ENCODE peak calls at places on chromosomes 3 and 15, in five cellular contexts. One of them, this sample, is unnamed.

GRCh38 chr3:49900491-49901153 is 3.1 kb downstream of the MST1R start:
- DNase-seq in GM12878: no peak
- DNase-seq in K562: no peak
- DNase-seq in HCT116: peak
- DNase-seq in NT2/D1: no peak
- DNase-seq in this sample: no peak

GRCh38 chr3:12588039-12588673 is 31.3 kb downstream of the MKRN2 start:
- DNase-seq in GM12878: no peak
- DNase-seq in NT2/D1: no peak
- DNase-seq in K562: no peak
- DNase-seq in HCT116: no peak
- DNase-seq in this sample: no peak

GRCh38 chr3:74426571-74426970 is 187.9 kb downstream of the CNTN3 start:
- DNase-seq in NT2/D1: no peak
- DNase-seq in K562: no peak
- DNase-seq in GM12878: no peak
- DNase-seq in HCT116: no peak
- DNase-seq in this sample: no peak

GRCh38 chr3:49238274-49239127 is 38.5 kb downstream of the C3orf62 start:
- DNase-seq in NT2/D1: no peak
- DNase-seq in HCT116: no peak
- DNase-seq in GM12878: peak
- DNase-seq in K562: peak
- DNase-seq in this sample: no peak

GRCh38 chr3:2154596-2154995 is 55.9 kb downstream of the CNTN4 start:
- DNase-seq in GM12878: no peak
- DNase-seq in K562: no peak
- DNase-seq in NT2/D1: no peak
- DNase-seq in HCT116: no peak
- DNase-seq in this sample: no peak

GRCh38 chr3:133694288-133695268 is 32.8 kb upstream of the TOPBP1 start:
- DNase-seq in HCT116: no peak
- DNase-seq in GM12878: no peak
- DNase-seq in NT2/D1: no peak
- DNase-seq in K562: no peak
- DNase-seq in this sample: no peak

GRCh38 chr3:147113293-147114045 is 292.9 kb downstream of the ZIC4 start:
- DNase-seq in GM12878: no peak
- DNase-seq in HCT116: no peak
- DNase-seq in NT2/D1: no peak
- DNase-seq in K562: no peak
- DNase-seq in this sample: no peak

GRCh38 chr15:68271854-68272471 is 5.6 kb upstream of the FEM1B start:
- DNase-seq in NT2/D1: no peak
- DNase-seq in GM12878: no peak
- DNase-seq in K562: no peak
- DNase-seq in HCT116: peak
- DNase-seq in this sample: no peak

GRCh38 chr3:13520326-13520880 is 28.5 kb upstream of the FBLN2 start:
- DNase-seq in HCT116: no peak
- DNase-seq in K562: no peak
- DNase-seq in GM12878: no peak
- DNase-seq in NT2/D1: no peak
- DNase-seq in this sample: no peak

GRCh38 chr3:127585163-127585812 is 5.2 kb downstream of the TPRA1 start:
- DNase-seq in NT2/D1: no peak
- DNase-seq in K562: no peak
- DNase-seq in GM12878: no peak
- DNase-seq in HCT116: no peak
- DNase-seq in this sample: no peak

GRCh38 chr3:9216736-9217135 is 32.7 kb downstream of the SRGAP3 start:
- DNase-seq in NT2/D1: no peak
- DNase-seq in K562: no peak
- DNase-seq in HCT116: no peak
- DNase-seq in GM12878: no peak
- DNase-seq in this sample: no peak

GRCh38 chr3:47512416-47513124 is 942 bp downstream of the ELP6 start:
- DNase-seq in HCT116: no peak
- DNase-seq in NT2/D1: no peak
- DNase-seq in K562: peak
- DNase-seq in GM12878: no peak
- DNase-seq in this sample: no peak

GRCh38 chr3:80688814-80689213 is 921.0 kb upstream of the ROBO1 start:
- DNase-seq in K562: peak
- DNase-seq in GM12878: no peak
- DNase-seq in HCT116: no peak
- DNase-seq in NT2/D1: peak
- DNase-seq in this sample: no peak

GRCh38 chr15:60989696-60990095 is 239.4 kb downstream of the RORA start:
- DNase-seq in K562: no peak
- DNase-seq in GM12878: no peak
- DNase-seq in NT2/D1: no peak
- DNase-seq in HCT116: no peak
- DNase-seq in this sample: no peak

GRCh38 chr3:11530153-11530721 is 113.5 kb downstream of the VGLL4 start:
- DNase-seq in HCT116: no peak
- DNase-seq in NT2/D1: no peak
- DNase-seq in GM12878: no peak
- DNase-seq in K562: no peak
- DNase-seq in this sample: no peak

GRCh38 chr3:32321095-32321835 is 70.4 kb upstream of the CMTM7 start:
- DNase-seq in HCT116: no peak
- DNase-seq in GM12878: no peak
- DNase-seq in NT2/D1: no peak
- DNase-seq in K562: no peak
- DNase-seq in this sample: no peak

GRCh38 chr3:195071011-195071728 is 199.8 kb downstream of the XXYLT1 start:
- DNase-seq in HCT116: no peak
- DNase-seq in NT2/D1: no peak
- DNase-seq in K562: no peak
- DNase-seq in GM12878: no peak
- DNase-seq in this sample: no peak

GRCh38 chr3:37558580-37558979 is 303.1 kb upstream of the CTDSPL start:
- DNase-seq in HCT116: no peak
- DNase-seq in GM12878: no peak
- DNase-seq in K562: no peak
- DNase-seq in NT2/D1: no peak
- DNase-seq in this sample: no peak

GRCh38 chr15:62888628-62889027 is 153.9 kb upstream of the TPM1 start:
- DNase-seq in NT2/D1: no peak
- DNase-seq in GM12878: no peak
- DNase-seq in K562: no peak
- DNase-seq in HCT116: no peak
- DNase-seq in this sample: no peak

GRCh38 chr15:48394172-48394571 is 62.9 kb downstream of the DUT start:
- DNase-seq in NT2/D1: no peak
- DNase-seq in GM12878: no peak
- DNase-seq in HCT116: no peak
- DNase-seq in K562: no peak
- DNase-seq in this sample: no peak

GRCh38 chr3:181756645-181757044 is 44.9 kb downstream of the SOX2 start:
- DNase-seq in GM12878: no peak
- DNase-seq in HCT116: no peak
- DNase-seq in NT2/D1: peak
- DNase-seq in K562: no peak
- DNase-seq in this sample: peak

GRCh38 chr3:108511490-108511889 is 1.1 kb upstream of the MYH15 start:
- DNase-seq in HCT116: no peak
- DNase-seq in K562: no peak
- DNase-seq in GM12878: no peak
- DNase-seq in NT2/D1: no peak
- DNase-seq in this sample: no peak

GRCh38 chr3:187763850-187764648 is 18.8 kb upstream of the BCL6 start:
- DNase-seq in GM12878: no peak
- DNase-seq in K562: no peak
- DNase-seq in NT2/D1: peak
- DNase-seq in HCT116: no peak
- DNase-seq in this sample: no peak

GRCh38 chr15:49982586-49982985 is 136.4 kb downstream of the ATP8B4 start:
- DNase-seq in NT2/D1: no peak
- DNase-seq in GM12878: no peak
- DNase-seq in HCT116: no peak
- DNase-seq in K562: no peak
- DNase-seq in this sample: no peak

GRCh38 chr3:150411106-150411460 is 3.0 kb downstream of the TSC22D2 start:
- DNase-seq in K562: no peak
- DNase-seq in HCT116: no peak
- DNase-seq in GM12878: no peak
- DNase-seq in NT2/D1: no peak
- DNase-seq in this sample: no peak

GRCh38 chr3:150411971-150412370 is 3.9 kb downstream of the TSC22D2 start:
- DNase-seq in NT2/D1: no peak
- DNase-seq in GM12878: no peak
- DNase-seq in K562: no peak
- DNase-seq in HCT116: no peak
- DNase-seq in this sample: no peak

GRCh38 chr3:150412599-150413069 is 4.5 kb downstream of the TSC22D2 start:
- DNase-seq in GM12878: no peak
- DNase-seq in HCT116: no peak
- DNase-seq in NT2/D1: no peak
- DNase-seq in K562: peak
- DNase-seq in this sample: no peak

GRCh38 chr3:150414989-150415388 is 6.9 kb downstream of the TSC22D2 start:
- DNase-seq in K562: no peak
- DNase-seq in GM12878: no peak
- DNase-seq in HCT116: no peak
- DNase-seq in NT2/D1: no peak
- DNase-seq in this sample: no peak

DNA sequence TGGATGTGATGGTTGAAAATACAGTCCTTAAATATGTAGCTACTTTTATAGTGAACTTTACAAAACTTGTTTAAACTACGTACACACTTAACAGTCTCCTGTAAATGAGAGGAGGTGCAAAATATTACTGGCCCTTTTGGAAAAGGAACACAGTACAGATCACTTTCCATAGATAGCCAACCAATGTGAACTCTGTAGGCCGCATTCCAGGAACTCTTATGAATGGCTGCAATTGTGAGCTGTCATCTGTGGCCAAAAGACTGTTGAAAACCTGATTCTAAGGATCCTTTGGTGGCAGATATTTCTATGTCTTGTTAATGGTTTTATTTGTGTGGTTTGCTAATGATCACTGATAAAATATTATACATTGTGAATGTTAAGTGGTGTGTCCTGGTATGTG is 6.2 kb downstream of the TSC22D2 start:
- DNase-seq in NT2/D1: no peak
- DNase-seq in GM12878: no peak
- DNase-seq in HCT116: no peak
- DNase-seq in K562: peak
- DNase-seq in this sample: no peak
- TF ChIP-seq ZNF274 in NT2/D1: no peak
- TF ChIP-seq ZNF274 in GM12878: no peak
- TF ChIP-seq ZNF274 in HCT116: no peak
- TF ChIP-seq ZNF274 in K562: no peak
- TF ChIP-seq ZNF274 in this sample: no peak

DNA sequence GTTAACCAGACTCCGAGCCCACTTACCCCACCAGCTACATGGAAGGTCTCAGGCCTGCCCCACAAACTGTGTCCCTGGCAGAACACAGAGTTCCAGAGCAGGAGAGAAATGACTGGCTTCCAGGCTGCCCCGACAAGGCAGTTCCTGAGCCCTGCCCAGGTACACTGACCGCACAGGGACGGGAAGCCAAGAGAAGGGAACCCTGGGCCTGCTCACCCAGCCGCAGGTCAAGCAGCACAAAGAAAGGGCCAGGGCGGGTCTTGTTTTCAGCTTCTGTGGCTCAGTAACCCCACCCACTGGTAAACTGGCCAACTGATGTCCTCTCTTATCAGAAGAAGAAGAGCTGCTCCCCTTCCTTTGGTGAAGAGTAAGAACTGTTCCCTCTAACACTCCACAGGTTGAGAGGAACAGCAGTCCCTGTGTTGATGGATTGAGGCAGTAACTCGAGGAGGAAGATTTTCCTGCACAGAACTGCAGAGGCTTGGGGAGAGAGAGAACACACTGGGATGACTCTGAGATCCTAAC is 68.4 kb downstream of the CRTC3 start:
- DNase-seq in K562: peak
- DNase-seq in NT2/D1: no peak
- DNase-seq in HCT116: no peak
- DNase-seq in GM12878: peak
- DNase-seq in this sample: no peak
- TF ChIP-seq ZNF274 in K562: no peak
- TF ChIP-seq ZNF274 in NT2/D1: no peak
- TF ChIP-seq ZNF274 in HCT116: no peak
- TF ChIP-seq ZNF274 in GM12878: no peak
- TF ChIP-seq ZNF274 in this sample: no peak

GRCh38 chr3:71549948-71550347 is 33.6 kb downstream of the FOXP1 start:
- DNase-seq in K562: no peak
- DNase-seq in HCT116: no peak
- DNase-seq in NT2/D1: no peak
- DNase-seq in GM12878: no peak
- DNase-seq in this sample: no peak

GRCh38 chr3:71548995-71549394 is 34.5 kb downstream of the FOXP1 start:
- DNase-seq in HCT116: no peak
- DNase-seq in K562: no peak
- DNase-seq in NT2/D1: no peak
- DNase-seq in GM12878: no peak
- DNase-seq in this sample: no peak

GRCh38 chr3:71554649-71555048 is 28.9 kb downstream of the FOXP1 start:
- DNase-seq in NT2/D1: no peak
- DNase-seq in HCT116: no peak
- DNase-seq in GM12878: no peak
- DNase-seq in K562: no peak
- DNase-seq in this sample: no peak

GRCh38 chr3:71547254-71548198 is 36.0 kb downstream of the FOXP1 start:
- DNase-seq in HCT116: no peak
- DNase-seq in GM12878: no peak
- DNase-seq in K562: peak
- DNase-seq in NT2/D1: no peak
- DNase-seq in this sample: no peak

GRCh38 chr3:71551286-71551919 is 32.1 kb downstream of the FOXP1 start:
- DNase-seq in HCT116: no peak
- DNase-seq in GM12878: no peak
- DNase-seq in K562: no peak
- DNase-seq in NT2/D1: no peak
- DNase-seq in this sample: no peak
- TF ChIP-seq ZNF274 in HCT116: no peak
- TF ChIP-seq ZNF274 in GM12878: no peak
- TF ChIP-seq ZNF274 in K562: no peak
- TF ChIP-seq ZNF274 in NT2/D1: no peak
- TF ChIP-seq ZNF274 in this sample: no peak

GRCh38 chr15:74870496-74871213 is 2.5 kb downstream of the SCAMP2 start:
- DNase-seq in HCT116: no peak
- DNase-seq in GM12878: no peak
- DNase-seq in NT2/D1: peak
- DNase-seq in K562: no peak
- DNase-seq in this sample: no peak

GRCh38 chr15:74872702-74873035 is 496 bp downstream of the SCAMP2 start:
- DNase-seq in K562: no peak
- DNase-seq in NT2/D1: no peak
- DNase-seq in GM12878: no peak
- DNase-seq in HCT116: no peak
- DNase-seq in this sample: no peak

GRCh38 chr15:74867562-74868458 is 5.4 kb downstream of the SCAMP2 start:
- DNase-seq in K562: no peak
- DNase-seq in NT2/D1: no peak
- DNase-seq in HCT116: no peak
- DNase-seq in GM12878: no peak
- DNase-seq in this sample: no peak

GRCh38 chr15:74869372-74869725 is 3.8 kb downstream of the SCAMP2 start:
- DNase-seq in GM12878: no peak
- DNase-seq in HCT116: no peak
- DNase-seq in K562: no peak
- DNase-seq in NT2/D1: no peak
- DNase-seq in this sample: no peak

GRCh38 chr15:74869726-74870407 is 3.3 kb downstream of the SCAMP2 start:
- DNase-seq in K562: peak
- DNase-seq in HCT116: no peak
- DNase-seq in GM12878: peak
- DNase-seq in NT2/D1: no peak
- DNase-seq in this sample: no peak
- TF ChIP-seq ZNF274 in K562: no peak
- TF ChIP-seq ZNF274 in HCT116: no peak
- TF ChIP-seq ZNF274 in GM12878: no peak
- TF ChIP-seq ZNF274 in NT2/D1: no peak
- TF ChIP-seq ZNF274 in this sample: no peak

This sample was measured in H1.